ENCODE peak calls at places on chromosomes 12 and 14, in five cellular contexts. I is breast epithelium, O is neuronal stem cell, V is kidney, C is AG04450. M is an unnamed sample.

GRCh38 chr12:77847060-77847541 is 16.4 kb downstream of the NAV3 start:
- DNase-seq in I (no peak), V (no peak), O (no peak), C (no peak), M (no peak)

GRCh38 chr12:4171742-4172141 is 101.8 kb upstream of the CCND2 start:
- DNase-seq in O (no peak), V (no peak), I (no peak), C (no peak), M (no peak)

GRCh38 chr12:17335487-17335886 is 729.5 kb upstream of the LMO3 start:
- DNase-seq in O (no peak), I (no peak), V (no peak), C (no peak), M (no peak)

GRCh38 chr14:72736791-72737559 is 156.9 kb downstream of the DPF3 start:
- DNase-seq in C (no peak), I (no peak), O (no peak), V (no peak), M (no peak)

GRCh38 chr12:91250273-91250672 is 67.7 kb upstream of the DCN start:
- DNase-seq in C (no peak), V (no peak), I (no peak), O (no peak), M (no peak)

GRCh38 chr14:68636597-68636996 is 156.3 kb downstream of the ZFP36L1 start:
- DNase-seq in C (no peak), O (no peak), V (no peak), I (peak), M (no peak)

GRCh38 chr12:7557227-7557626 is 53.6 kb upstream of the CD163 start:
- DNase-seq in C (no peak), I (no peak), V (no peak), O (no peak), M (no peak)

GRCh38 chr12:14399871-14400270 is 34.4 kb downstream of the ATF7IP start:
- DNase-seq in V (no peak), C (no peak), I (no peak), O (no peak), M (no peak)

GRCh38 chr12:12900786-12901157 is 9.4 kb downstream of the GPRC5A start:
- DNase-seq in V (no peak), O (no peak), I (no peak), C (no peak), M (no peak)

GRCh38 chr12:27185234-27186045 is 58.6 kb upstream of the STK38L start:
- DNase-seq in O (no peak), C (no peak), I (no peak), V (no peak), M (no peak)

GRCh38 chr12:2624543-2625266 is 170.1 kb upstream of the FKBP4 start:
- DNase-seq in I (peak), O (peak), V (no peak), C (no peak), M (no peak)

GRCh38 chr12:10361622-10362021 is 28.2 kb downstream of the KLRK1 start:
- DNase-seq in V (no peak), I (no peak), O (no peak), C (peak), M (no peak)

GRCh38 chr14:102914474-102915291 is 7.8 kb upstream of the AMN start:
- DNase-seq in O (no peak), C (no peak), I (no peak), V (peak), M (no peak)

GRCh38 chr12:94267530-94267877 is 119.1 kb downstream of the PLXNC1 start:
- DNase-seq in C (no peak), O (no peak), V (no peak), I (no peak), M (no peak)

GRCh38 chr12:94266796-94267529 is 118.6 kb downstream of the PLXNC1 start:
- DNase-seq in C (peak), O (no peak), V (no peak), I (no peak), M (no peak)

GRCh38 chr12:94265966-94266365 is 117.6 kb downstream of the PLXNC1 start:
- DNase-seq in C (no peak), I (no peak), V (no peak), O (no peak), M (no peak)

GRCh38 chr12:94265521-94265920 is 117.1 kb downstream of the PLXNC1 start:
- DNase-seq in V (no peak), O (no peak), C (no peak), I (no peak), M (no peak)

GRCh38 chr12:94266390-94266789 is 118.0 kb downstream of the PLXNC1 start:
- DNase-seq in I (no peak), V (no peak), C (no peak), O (no peak), M (no peak)
- H3K27ac ChIP-seq in I (peak), V (no peak), C (peak), O (no peak), M (no peak)

GRCh38 chr14:60722163-60722835 is 1.9 kb downstream of the SIX4 start:
- DNase-seq in C (no peak), O (peak), I (no peak), V (peak), M (no peak)
- H3K27ac ChIP-seq in C (peak), O (peak), I (peak), V (peak), M (no peak)

DNA sequence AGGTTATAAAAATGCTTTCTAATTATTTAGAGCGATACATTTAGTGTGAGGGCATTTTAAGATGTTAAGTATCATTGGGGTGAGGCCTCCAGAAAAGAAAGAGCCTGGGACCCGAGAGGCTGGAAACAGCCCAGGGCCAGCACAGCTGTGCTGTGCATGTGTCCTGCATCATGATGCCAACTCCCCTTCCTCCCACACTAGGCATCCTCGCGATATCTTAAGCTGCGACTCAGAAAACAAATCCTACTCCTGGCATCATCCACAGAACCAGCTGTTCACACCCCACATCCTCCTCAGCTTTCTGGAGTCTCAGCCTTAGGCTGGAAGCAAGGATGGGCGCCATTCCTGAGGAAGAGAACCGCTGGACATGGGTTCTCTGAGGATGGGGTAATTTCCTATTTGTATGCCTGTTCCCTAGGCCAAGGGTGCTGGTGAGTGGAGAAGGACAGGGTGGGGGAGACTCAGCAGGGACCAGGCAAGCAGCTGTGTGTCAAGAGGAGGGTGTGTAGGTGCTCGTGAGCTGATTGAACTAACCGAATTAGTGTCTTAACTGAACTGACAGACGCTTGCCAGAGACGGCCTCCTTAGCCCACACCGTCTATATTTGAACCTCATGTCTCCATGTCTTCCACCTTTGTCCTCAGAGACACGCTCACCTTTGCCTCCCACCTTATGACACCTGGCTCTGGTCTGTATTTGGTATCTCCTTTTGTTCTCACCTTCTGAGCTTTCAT is 15.6 kb upstream of the MCRS1 start:
- DNase-seq in O (no peak), C (no peak), V (no peak), I (no peak), M (no peak)
- H3K27ac ChIP-seq in O (no peak), C (no peak), V (peak), I (no peak), M (no peak)

GRCh38 chr12:69239922-69240624 is 704 bp downstream of the CPSF6 start:
- DNase-seq in O (peak), I (peak), V (peak), C (no peak), M (peak)
- H3K27ac ChIP-seq in O (peak), I (peak), V (peak), C (peak), M (peak)

DNA sequence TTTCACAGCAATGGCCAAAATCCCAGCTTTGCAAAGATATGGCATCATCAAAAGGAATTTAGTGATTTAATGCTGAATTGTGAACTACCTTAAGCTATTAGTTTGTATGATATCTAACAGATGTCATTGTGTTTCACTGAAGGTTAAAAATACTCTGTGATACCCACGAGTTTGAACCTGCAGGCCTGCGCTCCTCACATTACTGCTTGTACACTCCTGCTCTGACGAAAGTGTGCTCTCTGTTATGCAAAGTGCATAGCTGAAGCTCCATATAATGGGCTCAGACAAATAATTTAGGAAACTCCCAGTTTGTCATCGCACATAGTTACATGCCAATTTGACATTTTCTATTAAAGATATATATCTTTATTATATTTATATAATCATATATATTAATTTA is 52.2 kb downstream of the SPPL3 start:
- DNase-seq in I (no peak), C (no peak), O (no peak), V (no peak), M (no peak)
- H3K27ac ChIP-seq in I (no peak), C (no peak), O (no peak), V (no peak), M (no peak)

M was measured in dorsolateral prefrontal cortex.